ENCODE peak calls at places on chromosomes 5 and 9, in six cellular contexts. One of them, this sample, is unnamed.

GRCh38 chr5:73419414-73420390 is 28.9 kb downstream of the FOXD1 start:
- DNase-seq in WTC11: peak; percentile 52
- DNase-seq in Calu3: no peak
- DNase-seq in astrocyte of the spinal cord: peak; percentile 94
- DNase-seq in GM12865: no peak
- DNase-seq in WERI-Rb-1: no peak
- DNase-seq in this sample: no peak

GRCh38 chr5:91307023-91307422 is 76.1 kb downstream of the ARRDC3 start:
- DNase-seq in astrocyte of the spinal cord: no peak
- DNase-seq in WTC11: no peak
- DNase-seq in WERI-Rb-1: no peak
- DNase-seq in GM12865: no peak
- DNase-seq in Calu3: no peak
- DNase-seq in this sample: peak; percentile 56

GRCh38 chr9:123649909-123650308 is 280.0 kb downstream of the DENND1A start:
- DNase-seq in astrocyte of the spinal cord: no peak
- DNase-seq in WERI-Rb-1: no peak
- DNase-seq in Calu3: no peak
- DNase-seq in WTC11: no peak
- DNase-seq in GM12865: no peak
- DNase-seq in this sample: no peak

GRCh38 chr9:104386020-104386419 is 118.0 kb upstream of the OR13F1 start:
- DNase-seq in Calu3: no peak
- DNase-seq in WTC11: no peak
- DNase-seq in astrocyte of the spinal cord: no peak
- DNase-seq in WERI-Rb-1: no peak
- DNase-seq in GM12865: no peak
- DNase-seq in this sample: no peak

GRCh38 chr9:28270156-28270555 is 696.9 kb upstream of the C9orf72 start:
- DNase-seq in WTC11: no peak
- DNase-seq in GM12865: no peak
- DNase-seq in WERI-Rb-1: no peak
- DNase-seq in Calu3: no peak
- DNase-seq in astrocyte of the spinal cord: no peak
- DNase-seq in this sample: no peak

GRCh38 chr5:25516136-25516535 is 871.4 kb upstream of the CDH10 start:
- DNase-seq in GM12865: no peak
- DNase-seq in WERI-Rb-1: peak; percentile 72
- DNase-seq in WTC11: no peak
- DNase-seq in Calu3: no peak
- DNase-seq in astrocyte of the spinal cord: no peak
- DNase-seq in this sample: no peak

GRCh38 chr9:72826954-72827953 is 125.6 kb downstream of the ALDH1A1 start:
- DNase-seq in Calu3: no peak
- DNase-seq in GM12865: no peak
- DNase-seq in WTC11: no peak
- DNase-seq in astrocyte of the spinal cord: no peak
- DNase-seq in WERI-Rb-1: no peak
- DNase-seq in this sample: no peak

GRCh38 chr9:134366223-134367031 is 40.2 kb downstream of the RXRA start:
- DNase-seq in GM12865: no peak
- DNase-seq in Calu3: peak; percentile 59
- DNase-seq in WERI-Rb-1: no peak
- DNase-seq in WTC11: no peak
- DNase-seq in astrocyte of the spinal cord: peak; percentile 82
- DNase-seq in this sample: peak; percentile 85

GRCh38 chr9:10479172-10479571 is 133.6 kb downstream of the PTPRD start:
- DNase-seq in Calu3: no peak
- DNase-seq in astrocyte of the spinal cord: peak; percentile 5
- DNase-seq in WTC11: no peak
- DNase-seq in GM12865: no peak
- DNase-seq in WERI-Rb-1: no peak
- DNase-seq in this sample: no peak

GRCh38 chr5:90344693-90345092 is 64.9 kb downstream of the CETN3 start:
- DNase-seq in astrocyte of the spinal cord: no peak
- DNase-seq in WTC11: no peak
- DNase-seq in GM12865: no peak
- DNase-seq in WERI-Rb-1: no peak
- DNase-seq in Calu3: no peak
- DNase-seq in this sample: no peak

GRCh38 chr5:97658116-97658900 is 475.3 kb upstream of the RIOK2 start:
- DNase-seq in WTC11: no peak
- DNase-seq in WERI-Rb-1: no peak
- DNase-seq in astrocyte of the spinal cord: no peak
- DNase-seq in GM12865: no peak
- DNase-seq in Calu3: no peak
- DNase-seq in this sample: no peak

GRCh38 chr5:161700065-161700464 is 14.5 kb downstream of the GABRA6 start:
- DNase-seq in Calu3: no peak
- DNase-seq in astrocyte of the spinal cord: no peak
- DNase-seq in GM12865: no peak
- DNase-seq in WERI-Rb-1: no peak
- DNase-seq in WTC11: no peak
- DNase-seq in this sample: no peak

GRCh38 chr5:173331956-173332479 is 3.8 kb upstream of the STC2 start:
- DNase-seq in WTC11: peak; percentile 89
- DNase-seq in Calu3: peak; percentile 86
- DNase-seq in astrocyte of the spinal cord: peak; percentile 84
- DNase-seq in WERI-Rb-1: peak; percentile 87
- DNase-seq in GM12865: peak; percentile 93
- DNase-seq in this sample: peak; percentile 76

GRCh38 chr5:160293901-160294561 is 18.3 kb downstream of the CCNJL start:
- DNase-seq in WERI-Rb-1: no peak
- DNase-seq in GM12865: peak; percentile 46
- DNase-seq in WTC11: no peak
- DNase-seq in astrocyte of the spinal cord: peak; percentile 32
- DNase-seq in Calu3: no peak
- DNase-seq in this sample: no peak

GRCh38 chr9:33651125-33651524 is 127.1 kb downstream of the ANKRD18B start:
- DNase-seq in WTC11: peak; percentile 49
- DNase-seq in astrocyte of the spinal cord: no peak
- DNase-seq in Calu3: no peak
- DNase-seq in GM12865: no peak
- DNase-seq in WERI-Rb-1: no peak
- DNase-seq in this sample: no peak

GRCh38 chr5:101942321-101942882 is 353.7 kb downstream of the SLCO4C1 start:
- DNase-seq in astrocyte of the spinal cord: peak; percentile 32
- DNase-seq in WERI-Rb-1: peak; percentile 17
- DNase-seq in WTC11: peak; percentile 16
- DNase-seq in Calu3: peak; percentile 56
- DNase-seq in GM12865: peak; percentile 45
- DNase-seq in this sample: no peak

GRCh38 chr5:172035039-172035438 is 28.6 kb upstream of the FBXW11 start:
- DNase-seq in GM12865: peak; percentile 65
- DNase-seq in astrocyte of the spinal cord: no peak
- DNase-seq in WTC11: no peak
- DNase-seq in Calu3: no peak
- DNase-seq in WERI-Rb-1: no peak
- DNase-seq in this sample: no peak

GRCh38 chr5:39076757-39077475 is 2.7 kb upstream of the RICTOR start:
- DNase-seq in Calu3: no peak
- DNase-seq in WERI-Rb-1: no peak
- DNase-seq in GM12865: peak; percentile 57
- DNase-seq in astrocyte of the spinal cord: peak; percentile 36
- DNase-seq in WTC11: no peak
- DNase-seq in this sample: peak; percentile 40

GRCh38 chr5:160076997-160077396 is 42.3 kb downstream of the PWWP2A start:
- DNase-seq in Calu3: no peak
- DNase-seq in astrocyte of the spinal cord: no peak
- DNase-seq in WERI-Rb-1: no peak
- DNase-seq in WTC11: no peak
- DNase-seq in GM12865: no peak
- DNase-seq in this sample: no peak

GRCh38 chr9:128762664-128763449 is 8.9 kb downstream of the ZER1 start:
- DNase-seq in WTC11: no peak
- DNase-seq in GM12865: no peak
- DNase-seq in astrocyte of the spinal cord: no peak
- DNase-seq in Calu3: no peak
- DNase-seq in WERI-Rb-1: no peak
- DNase-seq in this sample: no peak

GRCh38 chr9:128770286-128770685 is 1.4 kb downstream of the ZER1 start:
- DNase-seq in astrocyte of the spinal cord: no peak
- DNase-seq in Calu3: no peak
- DNase-seq in WTC11: no peak
- DNase-seq in WERI-Rb-1: no peak
- DNase-seq in GM12865: no peak
- DNase-seq in this sample: no peak

GRCh38 chr9:128768581-128768980 is 3.1 kb downstream of the ZER1 start:
- DNase-seq in astrocyte of the spinal cord: no peak
- DNase-seq in WTC11: no peak
- DNase-seq in WERI-Rb-1: no peak
- DNase-seq in Calu3: no peak
- DNase-seq in GM12865: no peak
- DNase-seq in this sample: no peak

GRCh38 chr9:128765499-128765898 is 6.2 kb downstream of the ZER1 start:
- DNase-seq in WTC11: no peak
- DNase-seq in GM12865: no peak
- DNase-seq in WERI-Rb-1: no peak
- DNase-seq in astrocyte of the spinal cord: no peak
- DNase-seq in Calu3: no peak
- DNase-seq in this sample: no peak

GRCh38 chr9:128764361-128764760 is 7.4 kb downstream of the ZER1 start:
- DNase-seq in astrocyte of the spinal cord: no peak
- DNase-seq in WTC11: peak; percentile 50
- DNase-seq in Calu3: no peak
- DNase-seq in GM12865: peak; percentile 29
- DNase-seq in WERI-Rb-1: peak; percentile 34
- DNase-seq in this sample: no peak
- TF ChIP-seq CTCF in astrocyte of the spinal cord: no peak
- TF ChIP-seq CTCF in WTC11: no peak
- TF ChIP-seq CTCF in Calu3: no peak
- TF ChIP-seq CTCF in GM12865: no peak
- TF ChIP-seq CTCF in WERI-Rb-1: peak; percentile 39
- TF ChIP-seq CTCF in this sample: no peak

GRCh38 chr5:177226882-177227281 is 76.6 kb downstream of the RAB24 start:
- DNase-seq in WTC11: no peak
- DNase-seq in WERI-Rb-1: no peak
- DNase-seq in Calu3: no peak
- DNase-seq in GM12865: no peak
- DNase-seq in astrocyte of the spinal cord: no peak
- DNase-seq in this sample: no peak

GRCh38 chr5:177231479-177232250 is 71.9 kb downstream of the RAB24 start:
- DNase-seq in WERI-Rb-1: no peak
- DNase-seq in GM12865: no peak
- DNase-seq in Calu3: no peak
- DNase-seq in astrocyte of the spinal cord: no peak
- DNase-seq in WTC11: no peak
- DNase-seq in this sample: no peak

GRCh38 chr5:177230660-177231059 is 72.9 kb downstream of the RAB24 start:
- DNase-seq in astrocyte of the spinal cord: no peak
- DNase-seq in WTC11: no peak
- DNase-seq in Calu3: no peak
- DNase-seq in WERI-Rb-1: no peak
- DNase-seq in GM12865: no peak
- DNase-seq in this sample: no peak

GRCh38 chr5:177225798-177226197 is 77.7 kb downstream of the RAB24 start:
- DNase-seq in WERI-Rb-1: no peak
- DNase-seq in astrocyte of the spinal cord: no peak
- DNase-seq in WTC11: no peak
- DNase-seq in Calu3: no peak
- DNase-seq in GM12865: no peak
- DNase-seq in this sample: no peak

DNA sequence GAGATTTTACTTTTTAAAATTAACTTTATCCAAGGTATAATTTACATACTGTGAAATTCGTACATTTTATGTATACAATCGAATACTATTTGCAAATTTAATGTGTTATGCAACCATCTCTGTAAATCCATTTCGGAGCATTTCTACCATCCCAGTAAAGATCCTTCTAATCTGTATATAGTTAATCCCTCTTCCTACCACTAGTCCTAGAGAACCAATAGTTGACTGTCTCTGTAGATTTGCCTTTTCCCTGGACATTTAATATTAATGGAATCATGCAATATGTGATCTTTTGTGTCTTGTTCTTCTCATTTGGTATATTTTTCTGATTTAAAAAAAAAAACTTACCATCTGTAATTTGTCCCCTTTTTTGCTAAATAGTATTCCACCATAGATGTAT is 74.8 kb downstream of the RAB24 start:
- DNase-seq in astrocyte of the spinal cord: no peak
- DNase-seq in Calu3: no peak
- DNase-seq in WTC11: no peak
- DNase-seq in WERI-Rb-1: no peak
- DNase-seq in GM12865: no peak
- DNase-seq in this sample: no peak
- TF ChIP-seq CTCF in astrocyte of the spinal cord: no peak
- TF ChIP-seq CTCF in Calu3: no peak
- TF ChIP-seq CTCF in WTC11: no peak
- TF ChIP-seq CTCF in WERI-Rb-1: no peak
- TF ChIP-seq CTCF in GM12865: no peak
- TF ChIP-seq CTCF in this sample: peak; percentile 31

DNA sequence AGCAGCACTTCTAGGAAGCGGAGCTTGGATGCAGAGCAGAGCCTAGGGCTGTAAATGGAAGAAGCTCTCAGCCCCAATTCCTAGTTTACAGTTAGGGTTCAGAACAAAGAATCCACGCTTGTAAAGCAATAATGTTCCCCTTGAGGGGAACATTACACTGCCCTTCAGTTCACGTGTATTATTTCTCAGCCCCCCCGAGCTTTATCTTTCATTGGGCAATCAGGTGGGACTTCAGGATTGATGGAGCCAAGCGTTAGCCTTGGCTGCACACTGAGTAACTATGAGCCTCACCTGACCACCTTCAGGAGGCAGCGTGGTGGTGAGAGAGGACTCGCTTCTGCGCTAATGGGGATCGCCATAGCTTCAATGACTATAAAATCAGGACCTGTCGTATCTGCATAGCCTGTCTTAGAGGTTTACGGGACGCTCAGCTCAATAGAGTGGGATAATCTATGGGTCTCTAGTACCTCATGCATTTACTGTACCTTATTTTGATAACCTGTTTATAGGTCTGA is 157.0 kb upstream of the RASEF start:
- DNase-seq in Calu3: no peak
- DNase-seq in WERI-Rb-1: no peak
- DNase-seq in GM12865: no peak
- DNase-seq in astrocyte of the spinal cord: no peak
- DNase-seq in WTC11: no peak
- DNase-seq in this sample: no peak
- TF ChIP-seq CTCF in Calu3: no peak
- TF ChIP-seq CTCF in WERI-Rb-1: no peak
- TF ChIP-seq CTCF in GM12865: no peak
- TF ChIP-seq CTCF in astrocyte of the spinal cord: no peak
- TF ChIP-seq CTCF in WTC11: peak; percentile 20
- TF ChIP-seq CTCF in this sample: peak; percentile 22

DNA sequence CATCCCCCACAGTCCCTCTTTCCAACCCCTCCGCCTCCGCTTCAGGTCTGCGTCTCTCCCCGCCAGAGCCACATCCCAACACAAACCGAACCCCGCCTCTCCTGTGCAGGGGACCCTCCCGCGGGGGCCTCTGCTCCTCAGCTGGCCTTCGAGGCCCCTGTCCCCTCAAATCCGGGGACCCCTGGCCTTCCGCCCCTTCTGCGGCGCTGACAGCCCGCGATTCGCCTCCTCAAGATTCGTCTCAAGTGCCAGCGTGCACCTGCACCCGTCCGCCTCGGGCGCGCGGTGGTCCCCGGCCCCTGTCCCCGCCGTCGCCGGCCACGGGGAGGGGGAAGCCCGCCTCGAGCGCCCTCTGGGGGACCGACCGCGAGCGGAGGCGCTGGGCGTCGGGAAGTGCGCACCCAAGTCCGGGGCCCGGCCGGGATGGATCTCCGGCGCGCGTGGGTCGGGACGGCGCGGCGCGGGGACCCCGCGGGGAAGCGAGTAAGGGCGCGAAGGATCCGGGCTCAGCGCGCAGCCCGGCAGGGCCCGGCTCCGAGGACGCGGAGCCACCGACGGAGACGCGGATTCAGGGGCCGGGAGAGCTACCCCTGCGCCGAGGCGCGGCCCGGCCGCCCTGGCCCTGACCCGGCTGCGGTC is 623 bp downstream of the FLT4 start:
- DNase-seq in WTC11: peak; percentile 75
- DNase-seq in GM12865: no peak
- DNase-seq in astrocyte of the spinal cord: no peak
- DNase-seq in WERI-Rb-1: peak; percentile 33
- DNase-seq in Calu3: no peak
- DNase-seq in this sample: no peak
- TF ChIP-seq CTCF in WTC11: peak; percentile 12
- TF ChIP-seq CTCF in GM12865: peak; percentile 17
- TF ChIP-seq CTCF in astrocyte of the spinal cord: no peak
- TF ChIP-seq CTCF in WERI-Rb-1: peak; percentile 37
- TF ChIP-seq CTCF in Calu3: no peak
- TF ChIP-seq CTCF in this sample: no peak